ENCODE peak calls at places on chromosomes 12 and 14, in nine cellular contexts. T is left ventricle myocardium inferior, A is BJ, Y is HL-60, G is neural progenitor cell, Z is fibroblast of mammary gland, N is HFF-Myc, Q is IMR-90, V is lower lobe of right lung. M is an unnamed sample.

GRCh38 chr14:33676135-33676566 is 274.7 kb downstream of the EGLN3 start:
- DNase-seq in T (peak), A (no peak), Y (no peak), G (peak), Z (peak), N (no peak), Q (no peak), V (peak), M (no peak)

GRCh38 chr14:48384786-48385185 is 709.4 kb upstream of the MDGA2 start:
- DNase-seq in T (no peak), A (no peak), Y (no peak), G (no peak), Z (no peak), N (no peak), Q (no peak), V (no peak), M (no peak)

GRCh38 chr14:105858676-105859025 is 332.3 kb downstream of the TMEM121 start:
- DNase-seq in T (peak), A (no peak), Y (no peak), G (no peak), Z (no peak), N (no peak), Q (no peak), V (peak), M (no peak)

GRCh38 chr12:57983150-57983857 is 41.9 kb downstream of the ATP23 start:
- DNase-seq in T (no peak), A (peak), Y (no peak), G (peak), Z (peak), N (peak), Q (peak), V (no peak), M (peak)

GRCh38 chr14:61565181-61565580 is 130.1 kb upstream of the HIF1A start:
- DNase-seq in T (no peak), A (no peak), Y (no peak), G (no peak), Z (peak), N (no peak), Q (peak), V (no peak), M (no peak)

GRCh38 chr12:106642991-106643390 is 60.2 kb downstream of the RFX4 start:
- DNase-seq in T (no peak), A (no peak), Y (no peak), G (no peak), Z (no peak), N (no peak), Q (no peak), V (no peak), M (no peak)

GRCh38 chr14:61090432-61091216 is 109.6 kb downstream of the SLC38A6 start:
- DNase-seq in T (no peak), A (no peak), Y (no peak), G (no peak), Z (no peak), N (no peak), Q (peak), V (no peak), M (no peak)

GRCh38 chr12:12017135-12017581 is 53.6 kb upstream of the BCL2L14 start:
- DNase-seq in T (peak), A (no peak), Y (no peak), G (no peak), Z (no peak), N (no peak), Q (no peak), V (no peak), M (no peak)

GRCh38 chr14:102486513-102487203 is 22.9 kb downstream of the ANKRD9 start:
- DNase-seq in T (no peak), A (no peak), Y (no peak), G (no peak), Z (no peak), N (no peak), Q (no peak), V (no peak), M (no peak)

GRCh38 chr12:40032433-40033259 is 73.2 kb downstream of the SLC2A13 start:
- DNase-seq in T (no peak), A (no peak), Y (no peak), G (peak), Z (no peak), N (no peak), Q (no peak), V (no peak), M (no peak)

GRCh38 chr14:64707661-64708060 is 3.4 kb downstream of the PLEKHG3 start:
- DNase-seq in T (no peak), A (no peak), Y (no peak), G (no peak), Z (peak), N (no peak), Q (peak), V (no peak), M (no peak)

GRCh38 chr14:70660967-70661871 is 19.5 kb downstream of the TTC9 start:
- DNase-seq in T (no peak), A (no peak), Y (peak), G (no peak), Z (no peak), N (no peak), Q (no peak), V (no peak), M (no peak)
- TF ChIP-seq CTCF in T (no peak), A (no peak), Y (no peak), G (no peak), Z (no peak), N (no peak), Q (no peak), V (no peak), M (no peak)

GRCh38 chr12:108313609-108314331 is 25.3 kb downstream of the CMKLR1 start:
- DNase-seq in T (no peak), A (no peak), Y (peak), G (no peak), Z (no peak), N (no peak), Q (no peak), V (peak), M (no peak)
- H3K4me3 ChIP-seq in T (no peak), A (no peak), Y (no peak), G (no peak), Z (no peak), N (no peak), Q (no peak), V (no peak), M (no peak)

DNA sequence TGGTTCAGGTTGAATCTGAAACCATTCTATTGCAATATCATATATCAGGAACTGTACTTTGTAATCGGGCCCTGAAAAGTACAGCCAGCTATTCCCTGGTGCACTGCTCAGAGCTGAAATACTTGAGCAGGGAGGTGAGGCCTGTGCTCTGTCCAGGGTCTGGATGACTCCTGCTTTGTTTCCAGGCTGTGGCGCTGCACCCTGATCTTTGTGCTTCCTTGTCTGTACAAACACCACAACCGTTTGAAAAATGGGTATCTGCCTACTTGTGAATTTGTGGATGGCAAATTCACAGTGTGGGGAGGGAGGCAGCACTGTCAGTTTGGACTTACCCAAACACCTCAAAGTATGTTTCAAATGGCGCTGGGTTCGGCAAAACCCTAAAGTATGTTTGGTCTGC is 155.4 kb upstream of the FAR2 start:
- DNase-seq in T (no peak), A (no peak), Y (no peak), G (peak), Z (no peak), N (no peak), Q (no peak), V (no peak), M (no peak)
- TF ChIP-seq CTCF in T (no peak), A (no peak), Y (no peak), G (no peak), Z (no peak), N (no peak), Q (no peak), V (no peak), M (no peak)

GRCh38 chr12:66071556-66071955 is 59.0 kb downstream of the LLPH start:
- DNase-seq in T (no peak), A (no peak), Y (no peak), G (no peak), Z (no peak), N (no peak), Q (no peak), V (no peak), M (no peak)

GRCh38 chr12:66072566-66072965 is 58.0 kb downstream of the LLPH start:
- DNase-seq in T (no peak), A (no peak), Y (no peak), G (no peak), Z (no peak), N (no peak), Q (no peak), V (no peak), M (no peak)

GRCh38 chr12:66070378-66071120 is 60.0 kb downstream of the LLPH start:
- DNase-seq in T (no peak), A (no peak), Y (no peak), G (no peak), Z (no peak), N (no peak), Q (no peak), V (no peak), M (no peak)

GRCh38 chr12:66074561-66074960 is 56.0 kb downstream of the LLPH start:
- DNase-seq in T (no peak), A (no peak), Y (no peak), G (no peak), Z (peak), N (no peak), Q (peak), V (no peak), M (no peak)

DNA sequence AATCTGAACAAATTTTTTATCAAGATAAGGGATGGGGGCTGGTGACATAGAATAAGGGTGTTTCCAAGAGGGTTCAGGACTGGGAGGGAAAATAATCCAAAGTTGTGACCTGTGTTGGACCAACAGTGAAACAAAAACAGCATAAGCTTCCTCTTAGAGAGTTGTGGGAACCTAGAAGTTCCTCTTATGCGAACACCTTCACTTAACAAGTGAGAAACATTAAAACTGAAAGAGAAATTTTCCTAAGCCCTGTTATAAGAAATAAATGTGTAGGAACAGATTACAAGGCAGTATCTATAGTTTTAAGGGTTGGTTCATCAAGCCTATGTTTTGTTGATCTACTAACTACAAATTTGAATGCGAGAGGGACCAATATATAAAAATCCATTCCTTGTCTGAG is 58.4 kb downstream of the LLPH start:
- DNase-seq in T (no peak), A (no peak), Y (no peak), G (no peak), Z (no peak), N (no peak), Q (no peak), V (no peak), M (no peak)
- H3K4me3 ChIP-seq in T (no peak), A (no peak), Y (no peak), G (no peak), Z (no peak), N (no peak), Q (no peak), V (no peak), M (no peak)

DNA sequence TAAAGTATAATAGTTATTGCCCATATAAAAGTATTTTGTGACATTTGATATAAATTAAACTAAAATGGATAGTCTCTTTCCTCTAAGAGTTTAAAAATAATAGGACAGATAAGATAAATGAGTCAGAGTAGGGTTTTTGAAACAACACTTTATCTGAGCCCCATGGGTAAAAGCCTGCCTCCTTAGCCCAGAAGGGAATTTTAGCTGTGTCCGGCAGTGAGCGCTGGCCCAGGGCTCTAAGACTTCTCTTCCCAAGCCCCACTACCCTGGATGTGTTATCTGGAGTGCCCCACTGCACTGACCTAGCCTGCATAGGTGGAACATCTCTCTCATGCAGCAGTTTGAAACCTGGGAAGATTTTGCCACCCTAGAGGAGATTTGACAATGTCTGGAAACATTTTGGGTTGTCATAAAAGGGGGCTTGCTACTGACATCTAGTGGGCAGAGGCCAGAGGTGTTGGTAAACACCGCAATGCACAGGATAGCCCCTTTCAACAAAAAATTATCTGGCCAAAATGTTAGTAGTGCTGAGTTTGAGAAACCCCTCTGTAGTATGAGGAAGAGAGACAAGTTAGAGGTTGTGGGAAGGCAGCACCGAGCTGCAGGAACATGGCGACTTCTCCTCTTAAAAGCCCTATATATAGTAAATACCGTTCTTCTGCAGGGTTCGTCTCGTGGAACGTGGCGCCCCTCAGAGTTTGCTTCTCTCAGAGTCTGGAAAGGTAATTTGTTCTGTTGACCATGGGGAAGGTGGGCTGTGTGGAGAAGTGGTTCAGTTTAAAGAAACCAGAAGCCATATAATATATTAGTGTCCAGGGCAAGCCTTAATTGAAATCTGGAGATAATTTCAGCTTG is 29.3 kb upstream of the ATF1 start:
- DNase-seq in T (no peak), A (no peak), Y (no peak), G (peak), Z (peak), N (no peak), Q (peak), V (no peak), M (no peak)
- TF ChIP-seq CTCF in T (peak), A (peak), Y (no peak), G (peak), Z (peak), N (peak), Q (peak), V (peak), M (peak)

GRCh38 chr12:26880625-26881024 is 47.6 kb upstream of the ITPR2 start:
- DNase-seq in T (no peak), A (no peak), Y (no peak), G (no peak), Z (no peak), N (no peak), Q (no peak), V (no peak), M (no peak)

GRCh38 chr12:26890784-26891183 is 47.0 kb downstream of the INTS13 start:
- DNase-seq in T (no peak), A (no peak), Y (no peak), G (no peak), Z (no peak), N (no peak), Q (no peak), V (no peak), M (no peak)

GRCh38 chr12:26884765-26885576 is 52.0 kb upstream of the ITPR2 start:
- DNase-seq in T (peak), A (no peak), Y (peak), G (peak), Z (peak), N (peak), Q (peak), V (peak), M (no peak)
- H3K4me3 ChIP-seq in T (peak), A (no peak), Y (no peak), G (no peak), Z (no peak), N (no peak), Q (no peak), V (no peak), M (no peak)

DNA sequence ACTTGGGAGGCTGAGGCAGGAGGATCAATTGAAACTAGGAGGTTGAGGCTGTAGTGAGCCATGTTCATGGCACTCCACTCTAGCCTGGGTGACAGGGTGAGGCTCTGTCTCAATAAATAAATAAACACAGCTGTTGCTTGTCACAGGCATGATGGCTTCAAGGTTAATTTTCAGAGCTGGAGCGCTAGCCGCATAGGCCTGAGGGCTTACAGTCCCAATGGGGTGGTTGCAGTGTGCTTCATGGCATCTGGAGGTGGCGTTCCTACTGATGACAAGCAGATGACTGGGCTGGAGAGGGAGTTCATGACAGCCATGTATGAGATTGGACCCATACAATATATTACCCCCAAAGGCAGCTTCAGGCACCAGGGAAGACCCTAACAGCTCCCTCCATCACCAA is 1.6 kb upstream of the FMNL3 start:
- DNase-seq in T (no peak), A (no peak), Y (no peak), G (no peak), Z (no peak), N (no peak), Q (no peak), V (no peak), M (no peak)
- TF ChIP-seq CTCF in T (no peak), A (no peak), Y (no peak), G (no peak), Z (no peak), N (no peak), Q (no peak), V (no peak), M (no peak)

GRCh38 chr14:35825968-35826217 is 245 bp upstream of the BRMS1L start:
- DNase-seq in T (no peak), A (no peak), Y (no peak), G (no peak), Z (no peak), N (peak), Q (no peak), V (no peak), M (no peak)

GRCh38 chr14:35829449-35829848 is 3.3 kb downstream of the BRMS1L start:
- DNase-seq in T (no peak), A (no peak), Y (no peak), G (no peak), Z (peak), N (no peak), Q (peak), V (no peak), M (no peak)

GRCh38 chr14:35826952-35827416 is 846 bp downstream of the BRMS1L start:
- DNase-seq in T (no peak), A (no peak), Y (no peak), G (no peak), Z (no peak), N (no peak), Q (no peak), V (no peak), M (no peak)

GRCh38 chr14:35826218-35826951 is at the start of gene BRMS1L:
- DNase-seq in T (peak), A (peak), Y (peak), G (peak), Z (peak), N (peak), Q (peak), V (peak), M (peak)

DNA sequence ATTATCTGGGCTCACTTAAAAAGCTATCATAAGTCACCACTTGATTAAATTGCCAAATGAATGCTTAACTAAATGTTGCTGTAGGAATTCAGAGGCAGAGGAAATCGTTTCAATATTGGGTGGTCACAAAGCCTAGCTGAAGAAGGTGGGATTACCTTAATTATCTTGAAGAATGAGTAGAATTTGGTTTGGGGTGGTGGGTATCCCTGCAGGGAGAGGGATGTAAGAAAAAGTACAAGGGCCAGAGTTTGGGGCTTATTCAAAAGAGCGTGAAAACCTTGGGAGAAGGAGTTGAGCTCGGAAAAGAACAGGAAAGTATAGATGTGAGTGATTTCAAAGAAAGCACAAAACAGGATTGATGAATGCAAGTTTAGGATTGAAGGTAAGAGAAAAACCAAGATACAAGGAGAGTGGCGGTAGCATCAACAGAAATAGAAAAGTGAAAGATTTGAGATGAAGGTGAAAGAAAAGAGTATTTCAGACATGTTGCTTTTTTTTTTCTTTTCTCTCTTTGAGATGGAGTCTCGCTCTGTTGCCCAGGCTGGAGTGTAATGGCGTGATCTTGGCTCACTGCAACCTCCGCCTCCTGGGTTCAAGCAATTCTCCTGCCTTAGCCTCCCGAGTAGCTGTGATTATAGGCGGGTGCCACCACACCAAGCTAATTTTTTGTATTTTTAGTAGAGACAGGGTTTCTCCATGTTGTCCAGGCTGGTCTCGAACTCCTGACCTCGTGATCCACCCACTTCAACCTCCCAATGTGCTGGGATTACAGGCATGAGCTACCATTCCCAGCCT is 1.7 kb downstream of the BRMS1L start:
- DNase-seq in T (no peak), A (no peak), Y (no peak), G (peak), Z (no peak), N (no peak), Q (no peak), V (no peak), M (no peak)
- H3K4me3 ChIP-seq in T (peak), A (no peak), Y (no peak), G (peak), Z (peak), N (peak), Q (no peak), V (peak), M (no peak)

GRCh38 chr14:68373124-68373646 is 419.7 kb downstream of the ZFP36L1 start:
- DNase-seq in T (no peak), A (no peak), Y (no peak), G (no peak), Z (no peak), N (no peak), Q (no peak), V (no peak), M (no peak)

GRCh38 chr14:68375371-68375770 is 417.5 kb downstream of the ZFP36L1 start:
- DNase-seq in T (no peak), A (no peak), Y (no peak), G (no peak), Z (no peak), N (no peak), Q (no peak), V (no peak), M (no peak)

GRCh38 chr14:68376067-68376810 is 416.6 kb downstream of the ZFP36L1 start:
- DNase-seq in T (no peak), A (no peak), Y (no peak), G (no peak), Z (no peak), N (no peak), Q (no peak), V (no peak), M (peak)

GRCh38 chr14:68373847-68374582 is 418.9 kb downstream of the ZFP36L1 start:
- DNase-seq in T (no peak), A (no peak), Y (no peak), G (no peak), Z (no peak), N (no peak), Q (no peak), V (no peak), M (no peak)

GRCh38 chr14:68374682-68375081 is 418.2 kb downstream of the ZFP36L1 start:
- DNase-seq in T (no peak), A (no peak), Y (no peak), G (no peak), Z (no peak), N (no peak), Q (no peak), V (no peak), M (no peak)
- TF ChIP-seq CTCF in T (no peak), A (no peak), Y (no peak), G (no peak), Z (no peak), N (no peak), Q (no peak), V (no peak), M (no peak)